ENCODE peak calls at places on chromosomes 2 and 18, in four cellular contexts. One of them, this sample, is unnamed.

GRCh38 chr2:104056451-104056850 is 797.5 kb upstream of the POU3F3 start:
- DNase-seq in BJ: no peak
- DNase-seq in Peyer's patch: no peak
- DNase-seq in cardiac fibroblast: no peak
- DNase-seq in this sample: no peak

GRCh38 chr2:20524412-20525040 is 77.7 kb downstream of the RHOB start:
- DNase-seq in cardiac fibroblast: peak; percentile 56
- DNase-seq in Peyer's patch: peak; percentile 67
- DNase-seq in BJ: no peak
- DNase-seq in this sample: no peak

GRCh38 chr2:133248264-133248663 is 320.0 kb downstream of the NCKAP5 start:
- DNase-seq in cardiac fibroblast: no peak
- DNase-seq in BJ: no peak
- DNase-seq in Peyer's patch: no peak
- DNase-seq in this sample: no peak

GRCh38 chr2:7812231-7812995 is 869.4 kb upstream of the ID2 start:
- DNase-seq in BJ: peak; percentile 22
- DNase-seq in cardiac fibroblast: peak; percentile 75
- DNase-seq in Peyer's patch: no peak
- DNase-seq in this sample: peak; percentile 35

GRCh38 chr2:166433457-166433856 is 57.7 kb upstream of the SCN9A start:
- DNase-seq in Peyer's patch: no peak
- DNase-seq in cardiac fibroblast: no peak
- DNase-seq in BJ: no peak
- DNase-seq in this sample: no peak

GRCh38 chr18:12307871-12308385 is at the start of gene TUBB6:
- DNase-seq in Peyer's patch: peak; percentile 72
- DNase-seq in BJ: no peak
- DNase-seq in cardiac fibroblast: peak; percentile 82
- DNase-seq in this sample: no peak

GRCh38 chr2:240593703-240594451 is 7.3 kb downstream of the CAPN10 start:
- DNase-seq in cardiac fibroblast: no peak
- DNase-seq in BJ: no peak
- DNase-seq in Peyer's patch: peak; percentile 37
- DNase-seq in this sample: no peak

GRCh38 chr2:138516030-138516704 is 14.6 kb downstream of the SPOPL start:
- DNase-seq in BJ: no peak
- DNase-seq in cardiac fibroblast: peak; percentile 38
- DNase-seq in Peyer's patch: no peak
- DNase-seq in this sample: no peak

GRCh38 chr2:85011747-85012146 is 40.8 kb downstream of the KCMF1 start:
- DNase-seq in Peyer's patch: no peak
- DNase-seq in BJ: no peak
- DNase-seq in cardiac fibroblast: no peak
- DNase-seq in this sample: no peak

GRCh38 chr2:18546586-18546985 is 13.9 kb downstream of the RDH14 start:
- DNase-seq in Peyer's patch: no peak
- DNase-seq in BJ: no peak
- DNase-seq in cardiac fibroblast: no peak
- DNase-seq in this sample: no peak

GRCh38 chr2:43448822-43449110 is 147.1 kb downstream of the THADA start:
- DNase-seq in BJ: no peak
- DNase-seq in Peyer's patch: no peak
- DNase-seq in cardiac fibroblast: peak; percentile 49
- DNase-seq in this sample: no peak

GRCh38 chr2:215833531-215834162 is 179.7 kb downstream of the MREG start:
- DNase-seq in Peyer's patch: no peak
- DNase-seq in cardiac fibroblast: peak; percentile 90
- DNase-seq in BJ: no peak
- DNase-seq in this sample: no peak

GRCh38 chr2:20451346-20451745 is 4.5 kb downstream of the RHOB start:
- DNase-seq in cardiac fibroblast: peak; percentile 55
- DNase-seq in BJ: no peak
- DNase-seq in Peyer's patch: peak; percentile 26
- DNase-seq in this sample: no peak

GRCh38 chr2:168350380-168350779 is 103.0 kb upstream of the STK39 start:
- DNase-seq in BJ: no peak
- DNase-seq in Peyer's patch: no peak
- DNase-seq in cardiac fibroblast: peak; percentile 18
- DNase-seq in this sample: no peak

GRCh38 chr2:26914963-26915310 is 55.5 kb upstream of the MAPRE3 start:
- DNase-seq in Peyer's patch: no peak
- DNase-seq in cardiac fibroblast: no peak
- DNase-seq in BJ: no peak
- DNase-seq in this sample: no peak

GRCh38 chr2:155645771-155646170 is 686.8 kb downstream of the NR4A2 start:
- DNase-seq in Peyer's patch: no peak
- DNase-seq in BJ: no peak
- DNase-seq in cardiac fibroblast: no peak
- DNase-seq in this sample: no peak

GRCh38 chr2:200741468-200742202 is 70.1 kb upstream of the BZW1 start:
- DNase-seq in Peyer's patch: no peak
- DNase-seq in BJ: no peak
- DNase-seq in cardiac fibroblast: no peak
- DNase-seq in this sample: no peak

GRCh38 chr18:46771141-46771540 is 14.3 kb upstream of the ST8SIA5 start:
- DNase-seq in cardiac fibroblast: no peak
- DNase-seq in BJ: no peak
- DNase-seq in Peyer's patch: no peak
- DNase-seq in this sample: no peak

GRCh38 chr2:239295377-239296019 is 105.3 kb downstream of the HDAC4 start:
- DNase-seq in Peyer's patch: peak; percentile 38
- DNase-seq in BJ: no peak
- DNase-seq in cardiac fibroblast: no peak
- DNase-seq in this sample: no peak

GRCh38 chr2:25041307-25041927 is 459 bp upstream of the EFR3B start:
- DNase-seq in Peyer's patch: peak; percentile 66
- DNase-seq in BJ: no peak
- DNase-seq in cardiac fibroblast: peak; percentile 41
- DNase-seq in this sample: no peak

GRCh38 chr2:201118957-201119848 is 3.2 kb downstream of the CFLAR start:
- DNase-seq in cardiac fibroblast: peak; percentile 65
- DNase-seq in Peyer's patch: no peak
- DNase-seq in BJ: no peak
- DNase-seq in this sample: no peak

GRCh38 chr2:64887565-64887964 is 101.6 kb upstream of the SLC1A4 start:
- DNase-seq in Peyer's patch: no peak
- DNase-seq in BJ: no peak
- DNase-seq in cardiac fibroblast: no peak
- DNase-seq in this sample: no peak

GRCh38 chr2:64889803-64890202 is 99.4 kb upstream of the SLC1A4 start:
- DNase-seq in BJ: no peak
- DNase-seq in Peyer's patch: no peak
- DNase-seq in cardiac fibroblast: no peak
- DNase-seq in this sample: no peak

GRCh38 chr2:64888591-64889309 is 100.4 kb upstream of the SLC1A4 start:
- DNase-seq in BJ: no peak
- DNase-seq in cardiac fibroblast: peak; percentile 84
- DNase-seq in Peyer's patch: no peak
- DNase-seq in this sample: peak; percentile 43
- TF ChIP-seq CTCF in BJ: peak; percentile 47
- TF ChIP-seq CTCF in cardiac fibroblast: peak; percentile 49
- TF ChIP-seq CTCF in Peyer's patch: no peak
- TF ChIP-seq CTCF in this sample: peak; percentile 69

DNA sequence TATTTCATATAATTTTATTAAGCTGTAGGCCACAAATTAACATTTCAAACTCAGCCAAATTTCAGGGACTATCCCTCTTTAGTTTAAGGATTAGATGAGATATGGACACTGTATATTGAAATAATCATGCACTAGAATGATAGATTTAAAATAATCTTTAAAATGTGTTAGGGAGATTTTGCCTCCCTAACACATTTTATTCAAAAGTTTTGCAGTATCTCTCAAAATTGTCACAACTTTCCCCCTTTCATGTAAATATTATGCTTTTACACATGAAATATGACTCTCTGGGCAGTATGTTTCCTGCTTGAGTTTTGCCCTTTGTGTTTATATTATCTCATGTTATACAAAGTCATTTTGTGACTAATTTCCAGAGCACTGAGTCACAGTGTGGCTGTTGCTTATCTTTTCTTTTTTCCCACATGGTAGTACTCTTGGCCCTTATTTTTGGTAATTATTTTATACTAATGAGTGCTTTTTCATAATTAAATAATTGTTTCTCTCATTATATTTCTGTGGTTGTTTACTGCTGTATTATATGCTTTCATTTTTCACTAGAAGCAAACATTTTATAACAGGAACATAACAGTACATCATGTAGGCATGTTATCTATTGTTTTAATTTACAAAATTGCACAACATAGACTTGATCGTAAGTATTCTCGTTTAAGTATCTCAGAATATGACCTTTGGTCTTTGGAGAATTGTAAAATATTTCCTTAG is 1.1 kb downstream of the TFPI start:
- DNase-seq in cardiac fibroblast: peak; percentile 90
- DNase-seq in Peyer's patch: no peak
- DNase-seq in BJ: no peak
- DNase-seq in this sample: no peak
- H3K4me3 ChIP-seq in cardiac fibroblast: peak overlapping the region; percentile 68
- H3K4me3 ChIP-seq in Peyer's patch: peak overlapping the region; percentile 60
- H3K4me3 ChIP-seq in BJ: peak overlapping the region; percentile 40
- H3K4me3 ChIP-seq in this sample: peak overlapping the region; percentile 25

DNA sequence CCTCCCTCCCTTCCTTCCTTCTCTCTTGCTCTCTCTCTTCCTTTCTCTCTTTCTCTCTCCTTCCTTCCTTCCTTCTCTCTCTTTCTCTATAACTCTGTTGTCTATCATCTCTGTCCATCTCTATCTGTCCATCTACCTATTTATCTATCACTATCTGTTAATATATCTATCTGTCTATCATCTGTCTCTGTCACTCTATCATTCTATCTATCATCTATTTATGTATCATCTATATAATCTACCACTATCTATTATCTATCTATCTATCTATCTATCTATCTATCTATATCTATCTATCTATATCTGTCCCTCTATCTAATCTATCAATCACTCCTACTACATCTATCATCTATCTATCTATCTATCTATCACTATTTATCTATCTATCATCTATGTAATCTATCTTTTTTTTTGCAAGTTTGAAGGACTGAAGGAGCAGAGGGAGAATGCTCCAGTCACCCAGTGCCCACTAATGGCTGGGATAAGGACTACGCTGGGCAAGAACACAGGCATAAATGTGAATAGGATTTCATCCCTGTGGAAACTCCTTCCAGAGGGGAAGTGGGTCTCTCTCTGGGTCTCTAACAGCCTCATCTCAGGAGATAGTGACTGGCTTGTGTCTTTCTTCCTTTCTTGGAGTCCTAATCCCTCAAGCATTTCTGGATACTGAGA is 427.0 kb downstream of the LPIN1 start:
- DNase-seq in cardiac fibroblast: peak; percentile 26
- DNase-seq in Peyer's patch: no peak
- DNase-seq in BJ: no peak
- DNase-seq in this sample: no peak
- TF ChIP-seq CTCF in cardiac fibroblast: peak; percentile 44
- TF ChIP-seq CTCF in Peyer's patch: no peak
- TF ChIP-seq CTCF in BJ: peak; percentile 44
- TF ChIP-seq CTCF in this sample: peak; percentile 63

GRCh38 chr2:33069894-33070651 is 123.3 kb downstream of the LTBP1 start:
- DNase-seq in cardiac fibroblast: peak; percentile 99
- DNase-seq in Peyer's patch: peak; percentile 63
- DNase-seq in BJ: peak; percentile 97
- DNase-seq in this sample: peak; percentile 90
- H3K4me3 ChIP-seq in cardiac fibroblast: no peak overlapping the region
- H3K4me3 ChIP-seq in Peyer's patch: no peak overlapping the region
- H3K4me3 ChIP-seq in BJ: no peak overlapping the region
- H3K4me3 ChIP-seq in this sample: no peak overlapping the region

GRCh38 chr2:68839260-68839833 is 31.9 kb downstream of the BMP10 start:
- DNase-seq in BJ: no peak
- DNase-seq in Peyer's patch: no peak
- DNase-seq in cardiac fibroblast: peak; percentile 42
- DNase-seq in this sample: no peak

GRCh38 chr2:68838641-68839040 is 32.6 kb downstream of the BMP10 start:
- DNase-seq in Peyer's patch: no peak
- DNase-seq in cardiac fibroblast: peak; percentile 11
- DNase-seq in BJ: no peak
- DNase-seq in this sample: no peak

GRCh38 chr2:68837861-68838341 is 33.3 kb downstream of the BMP10 start:
- DNase-seq in cardiac fibroblast: peak; percentile 9
- DNase-seq in BJ: no peak
- DNase-seq in Peyer's patch: no peak
- DNase-seq in this sample: no peak

GRCh38 chr2:68835636-68836035 is 35.6 kb downstream of the BMP10 start:
- DNase-seq in Peyer's patch: no peak
- DNase-seq in cardiac fibroblast: no peak
- DNase-seq in BJ: no peak
- DNase-seq in this sample: no peak

DNA sequence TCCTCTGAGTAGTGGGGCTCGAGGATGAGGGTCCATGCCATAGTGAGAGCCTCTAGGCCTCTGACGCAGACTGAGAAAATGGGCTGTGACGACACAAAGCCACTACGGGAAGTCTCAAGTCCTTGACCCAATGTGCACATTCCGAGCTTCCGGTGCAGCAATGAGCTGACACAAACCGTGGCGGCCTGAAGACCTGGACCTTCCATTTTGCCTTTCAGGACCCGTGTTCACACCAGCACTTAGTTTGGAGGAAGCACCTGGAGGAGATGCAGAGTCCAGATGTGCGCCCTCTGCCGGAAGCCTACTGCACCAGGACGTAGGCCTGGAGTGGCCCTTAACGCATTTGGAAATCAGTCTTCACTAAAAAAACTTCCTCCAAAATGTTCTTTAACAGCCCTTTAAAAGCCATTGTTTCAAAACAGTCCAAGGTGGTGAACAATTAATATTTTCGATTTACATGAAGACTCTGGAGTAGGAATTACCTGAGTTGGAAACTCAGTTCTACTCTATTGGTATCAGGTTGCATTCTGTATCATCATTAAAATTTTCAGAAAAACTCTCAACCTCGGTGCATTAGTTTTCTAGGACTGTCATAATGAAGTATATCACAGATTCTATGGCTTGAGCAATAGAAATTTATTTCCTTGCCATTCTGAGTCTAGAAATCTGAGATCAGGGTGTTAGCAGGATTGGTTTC is 33.9 kb downstream of the BMP10 start:
- DNase-seq in cardiac fibroblast: peak; percentile 57
- DNase-seq in BJ: no peak
- DNase-seq in Peyer's patch: peak; percentile 91
- DNase-seq in this sample: no peak
- TF ChIP-seq CTCF in cardiac fibroblast: peak; percentile 59
- TF ChIP-seq CTCF in BJ: peak; percentile 47
- TF ChIP-seq CTCF in Peyer's patch: peak; percentile 62
- TF ChIP-seq CTCF in this sample: peak; percentile 37

GRCh38 chr2:102139851-102140250 is 2.7 kb upstream of the IL1R1 start:
- DNase-seq in Peyer's patch: no peak
- DNase-seq in BJ: no peak
- DNase-seq in cardiac fibroblast: no peak
- DNase-seq in this sample: no peak

GRCh38 chr2:102141915-102142828 is at the start of gene IL1R1:
- DNase-seq in BJ: no peak
- DNase-seq in cardiac fibroblast: peak; percentile 70
- DNase-seq in Peyer's patch: peak; percentile 74
- DNase-seq in this sample: peak; percentile 27

GRCh38 chr2:102140367-102140766 is 2.2 kb upstream of the IL1R1 start:
- DNase-seq in Peyer's patch: no peak
- DNase-seq in cardiac fibroblast: no peak
- DNase-seq in BJ: no peak
- DNase-seq in this sample: no peak

GRCh38 chr2:102142829-102143449 is 393 bp downstream of the IL1R1 start:
- DNase-seq in Peyer's patch: no peak
- DNase-seq in cardiac fibroblast: peak; percentile 75
- DNase-seq in BJ: no peak
- DNase-seq in this sample: no peak

GRCh38 chr2:102141011-102141914 is 1.3 kb upstream of the IL1R1 start:
- DNase-seq in BJ: peak; percentile 91
- DNase-seq in cardiac fibroblast: peak; percentile 90
- DNase-seq in Peyer's patch: no peak
- DNase-seq in this sample: peak; percentile 92
- H3K4me3 ChIP-seq in BJ: peak overlapping the region; percentile 55
- H3K4me3 ChIP-seq in cardiac fibroblast: peak overlapping the region; percentile 81
- H3K4me3 ChIP-seq in Peyer's patch: peak overlapping the region; percentile 68
- H3K4me3 ChIP-seq in this sample: no peak overlapping the region